ENCODE peak calls at places on chromosomes 7 and 10, in seven cellular contexts. One of them, this sample, is unnamed.

GRCh38 chr10:28587970-28588290 is 55.0 kb downstream of the WAC start:
- DNase-seq in NT2/D1: no peak
- DNase-seq in endothelial cell: no peak
- DNase-seq in RCC 7860: peak; percentile 31
- DNase-seq in EH: peak; percentile 64
- DNase-seq in cardiac muscle cell: peak; percentile 86
- DNase-seq in T-helper 1 cell: no peak
- DNase-seq in this sample: no peak

GRCh38 chr10:43284341-43284910 is 17.6 kb upstream of the RASGEF1A start:
- DNase-seq in NT2/D1: no peak
- DNase-seq in endothelial cell: peak; percentile 50
- DNase-seq in RCC 7860: no peak
- DNase-seq in EH: peak; percentile 21
- DNase-seq in cardiac muscle cell: no peak
- DNase-seq in T-helper 1 cell: no peak
- DNase-seq in this sample: no peak

GRCh38 chr10:70122742-70123141 is 9.9 kb downstream of the AIFM2 start:
- DNase-seq in NT2/D1: no peak
- DNase-seq in endothelial cell: no peak
- DNase-seq in RCC 7860: no peak
- DNase-seq in EH: peak; percentile 25
- DNase-seq in cardiac muscle cell: peak; percentile 71
- DNase-seq in T-helper 1 cell: no peak
- DNase-seq in this sample: no peak

GRCh38 chr10:47449102-47449978 is 34.6 kb downstream of the ANXA8 start:
- DNase-seq in NT2/D1: no peak
- DNase-seq in endothelial cell: no peak
- DNase-seq in RCC 7860: no peak
- DNase-seq in EH: no peak
- DNase-seq in cardiac muscle cell: no peak
- DNase-seq in T-helper 1 cell: no peak
- DNase-seq in this sample: no peak

GRCh38 chr7:36620166-36620708 is 104.1 kb downstream of the AOAH start:
- DNase-seq in NT2/D1: no peak
- DNase-seq in endothelial cell: no peak
- DNase-seq in RCC 7860: no peak
- DNase-seq in EH: no peak
- DNase-seq in cardiac muscle cell: no peak
- DNase-seq in T-helper 1 cell: no peak
- DNase-seq in this sample: no peak

GRCh38 chr7:28389504-28390385 is 22.6 kb upstream of the CREB5 start:
- DNase-seq in NT2/D1: peak; percentile 70
- DNase-seq in endothelial cell: no peak
- DNase-seq in RCC 7860: peak; percentile 61
- DNase-seq in EH: peak; percentile 67
- DNase-seq in cardiac muscle cell: peak; percentile 77
- DNase-seq in T-helper 1 cell: no peak
- DNase-seq in this sample: no peak

GRCh38 chr10:43304687-43305333 is 37.9 kb upstream of the RASGEF1A start:
- DNase-seq in NT2/D1: no peak
- DNase-seq in endothelial cell: peak; percentile 56
- DNase-seq in RCC 7860: no peak
- DNase-seq in EH: peak; percentile 45
- DNase-seq in cardiac muscle cell: peak; percentile 75
- DNase-seq in T-helper 1 cell: peak; percentile 38
- DNase-seq in this sample: no peak

GRCh38 chr10:102195301-102195870 is 30.7 kb upstream of the ELOVL3 start:
- DNase-seq in NT2/D1: no peak
- DNase-seq in endothelial cell: no peak
- DNase-seq in RCC 7860: no peak
- DNase-seq in EH: peak; percentile 12
- DNase-seq in cardiac muscle cell: no peak
- DNase-seq in T-helper 1 cell: no peak
- DNase-seq in this sample: no peak

GRCh38 chr7:73622909-73623797 is 1.2 kb downstream of the MLXIPL start:
- DNase-seq in NT2/D1: no peak
- DNase-seq in endothelial cell: no peak
- DNase-seq in RCC 7860: no peak
- DNase-seq in EH: no peak
- DNase-seq in cardiac muscle cell: peak; percentile 62
- DNase-seq in T-helper 1 cell: no peak
- DNase-seq in this sample: peak; percentile 15